ENCODE peak calls at places on chromosome 13, in eight cellular contexts. I, S, L, J, T, Y, H and W are unnamed samples.

GRCh38 chr13:104140557-104140956 is 1074.3 kb upstream of the SLC10A2 start:
- DNase-seq in I (peak), S (no peak), L (peak), J (no peak), T (peak), Y (no peak), H (peak), W (no peak)

GRCh38 chr13:112910616-112911280 is 58.3 kb upstream of the MCF2L start:
- DNase-seq in I (no peak), S (no peak), L (no peak), J (no peak), T (no peak), Y (no peak), H (no peak), W (peak)

GRCh38 chr13:35255241-35255640 is 221.2 kb downstream of the MAB21L1 start:
- DNase-seq in I (no peak), S (no peak), L (no peak), J (no peak), T (no peak), Y (no peak), H (no peak), W (peak)

GRCh38 chr13:111519041-111519440 is 198.6 kb downstream of the TEX29 start:
- DNase-seq in I (no peak), S (no peak), L (no peak), J (no peak), T (no peak), Y (no peak), H (no peak), W (no peak)

GRCh38 chr13:66915596-66916185 is 314.4 kb downstream of the PCDH9 start:
- DNase-seq in I (peak), S (no peak), L (no peak), J (no peak), T (no peak), Y (no peak), H (no peak), W (no peak)

GRCh38 chr13:97460004-97460756 is 26.2 kb downstream of the RAP2A start:
- DNase-seq in I (peak), S (no peak), L (no peak), J (no peak), T (no peak), Y (no peak), H (no peak), W (no peak)

GRCh38 chr13:23359882-23360281 is 73.6 kb downstream of the SACS start:
- DNase-seq in I (no peak), S (no peak), L (no peak), J (no peak), T (no peak), Y (no peak), H (no peak), W (no peak)

GRCh38 chr13:113657851-113658741 is at the start of gene ATP4B:
- DNase-seq in I (no peak), S (no peak), L (no peak), J (no peak), T (no peak), Y (no peak), H (no peak), W (peak)

GRCh38 chr13:97194473-97194872 is 27.7 kb upstream of the MBNL2 start:
- DNase-seq in I (peak), S (no peak), L (no peak), J (no peak), T (peak), Y (no peak), H (no peak), W (no peak)

GRCh38 chr13:51943721-51944120 is 67.5 kb downstream of the ATP7B start:
- DNase-seq in I (no peak), S (no peak), L (no peak), J (no peak), T (no peak), Y (no peak), H (no peak), W (no peak)

GRCh38 chr13:51612867-51613266 is 28.6 kb downstream of the WDFY2 start:
- DNase-seq in I (no peak), S (no peak), L (no peak), J (no peak), T (no peak), Y (no peak), H (no peak), W (no peak)

GRCh38 chr13:29849071-29849541 is 1.3 kb downstream of the UBL3 start:
- DNase-seq in I (peak), S (no peak), L (no peak), J (peak), T (no peak), Y (no peak), H (no peak), W (no peak)

GRCh38 chr13:30037766-30038165 is 187.3 kb upstream of the UBL3 start:
- DNase-seq in I (peak), S (peak), L (no peak), J (no peak), T (no peak), Y (no peak), H (no peak), W (no peak)

GRCh38 chr13:37127706-37128241 is 22.3 kb upstream of the CSNK1A1L start:
- DNase-seq in I (peak), S (peak), L (no peak), J (no peak), T (no peak), Y (no peak), H (peak), W (no peak)

GRCh38 chr13:32863596-32863995 is 152.6 kb upstream of the KL start:
- DNase-seq in I (no peak), S (no peak), L (no peak), J (no peak), T (no peak), Y (no peak), H (no peak), W (no peak)

GRCh38 chr13:66546534-66547379 is 683.4 kb downstream of the PCDH9 start:
- DNase-seq in I (peak), S (no peak), L (no peak), J (no peak), T (no peak), Y (no peak), H (no peak), W (no peak)

GRCh38 chr13:94217370-94217769 is 262.1 kb downstream of the DCT start:
- DNase-seq in I (peak), S (no peak), L (no peak), J (no peak), T (no peak), Y (no peak), H (no peak), W (no peak)

GRCh38 chr13:42232671-42233070 is 39.3 kb upstream of the AKAP11 start:
- DNase-seq in I (no peak), S (no peak), L (no peak), J (no peak), T (no peak), Y (no peak), H (no peak), W (no peak)

GRCh38 chr13:110907951-110908898 is 6.6 kb downstream of the ANKRD10 start:
- DNase-seq in I (peak), S (no peak), L (peak), J (no peak), T (no peak), Y (no peak), H (no peak), W (peak)

GRCh38 chr13:60329221-60329983 is 67.6 kb upstream of the TDRD3 start:
- DNase-seq in I (peak), S (no peak), L (peak), J (peak), T (no peak), Y (no peak), H (no peak), W (no peak)

GRCh38 chr13:112772929-112773328 is 83.1 kb downstream of the ATP11A start:
- DNase-seq in I (no peak), S (no peak), L (no peak), J (no peak), T (no peak), Y (no peak), H (no peak), W (no peak)

GRCh38 chr13:40102854-40103253 is 447.4 kb downstream of the COG6 start:
- DNase-seq in I (peak), S (peak), L (no peak), J (no peak), T (peak), Y (no peak), H (no peak), W (no peak)

GRCh38 chr13:33251131-33251629 is 34.4 kb downstream of the STARD13 start:
- DNase-seq in I (peak), S (peak), L (no peak), J (no peak), T (peak), Y (no peak), H (peak), W (no peak)

GRCh38 chr13:46629811-46630413 is 76.9 kb downstream of the LRCH1 start:
- DNase-seq in I (no peak), S (no peak), L (no peak), J (no peak), T (no peak), Y (no peak), H (no peak), W (no peak)

GRCh38 chr13:74931698-74932433 is 550.1 kb downstream of the TBC1D4 start:
- DNase-seq in I (no peak), S (no peak), L (no peak), J (no peak), T (no peak), Y (no peak), H (no peak), W (no peak)

GRCh38 chr13:35729926-35730627 is 253.6 kb upstream of the MAB21L1 start:
- DNase-seq in I (no peak), S (no peak), L (no peak), J (no peak), T (no peak), Y (no peak), H (no peak), W (no peak)

GRCh38 chr13:107205318-107206112 is 637.6 kb upstream of the ARGLU1 start:
- DNase-seq in I (peak), S (no peak), L (peak), J (peak), T (peak), Y (peak), H (no peak), W (peak)

GRCh38 chr13:46556380-46556779 is 3.4 kb downstream of the LRCH1 start:
- DNase-seq in I (no peak), S (no peak), L (no peak), J (no peak), T (no peak), Y (no peak), H (no peak), W (no peak)

GRCh38 chr13:28568286-28568685 is 73.4 kb upstream of the FLT1 start:
- DNase-seq in I (peak), S (no peak), L (peak), J (peak), T (no peak), Y (no peak), H (no peak), W (no peak)

GRCh38 chr13:59477011-59477410 is 686.7 kb downstream of the DIAPH3 start:
- DNase-seq in I (no peak), S (no peak), L (no peak), J (no peak), T (no peak), Y (no peak), H (no peak), W (no peak)

GRCh38 chr13:31201341-31202024 is 1.7 kb downstream of the B3GLCT start:
- DNase-seq in I (peak), S (no peak), L (no peak), J (no peak), T (no peak), Y (no peak), H (no peak), W (no peak)